ENCODE peak calls at places on chromosome X, in ten cellular contexts. M is HepG2, Z is suprapubic skin, J is B cell, Q is choroid plexus epithelial cell, T is tibial artery, L is right lobe of liver, N is fibroblast of the aortic adventitia, D is heart left ventricle, P is lung. U is an unnamed sample.

GRCh38 chrX:42678133-42678532 is 99.8 kb downstream of the PPP1R2C start:
- DNase-seq in M (no peak), Z (no peak), J (no peak), Q (peak), T (no peak), L (no peak), N (peak), D (peak), P (no peak), U (no peak)

GRCh38 chrX:78104447-78105176 is 564 bp downstream of the PGK1 start:
- DNase-seq in M (peak), Z (peak), J (peak), Q (peak), T (peak), L (peak), N (peak), D (peak), P (peak), U (peak)

GRCh38 chrX:23436875-23437274 is 102.2 kb downstream of the PTCHD1 start:
- DNase-seq in M (no peak), Z (no peak), J (no peak), Q (no peak), T (no peak), L (no peak), N (no peak), D (no peak), P (no peak), U (no peak)

GRCh38 chrX:130285710-130286109 is 17.0 kb upstream of the ZNF280C start:
- DNase-seq in M (no peak), Z (no peak), J (no peak), Q (no peak), T (no peak), L (no peak), N (no peak), D (no peak), P (no peak), U (no peak)

GRCh38 chrX:17038681-17039161 is 92.3 kb downstream of the REPS2 start:
- DNase-seq in M (no peak), Z (no peak), J (no peak), Q (peak), T (no peak), L (no peak), N (peak), D (no peak), P (no peak), U (no peak)

GRCh38 chrX:38694394-38694793 is 106.9 kb upstream of the MID1IP1 start:
- DNase-seq in M (no peak), Z (no peak), J (no peak), Q (no peak), T (no peak), L (no peak), N (no peak), D (no peak), P (no peak), U (no peak)

GRCh38 chrX:109934434-109934833 is 68.5 kb upstream of the TMEM164 start:
- DNase-seq in M (no peak), Z (no peak), J (no peak), Q (peak), T (no peak), L (no peak), N (peak), D (no peak), P (no peak), U (no peak)

GRCh38 chrX:150990910-150991309 is 7.8 kb downstream of the HMGB3 start:
- DNase-seq in M (no peak), Z (no peak), J (no peak), Q (no peak), T (no peak), L (no peak), N (no peak), D (no peak), P (no peak), U (no peak)

GRCh38 chrX:15749642-15750610 is 11.9 kb downstream of the CA5B start:
- DNase-seq in M (no peak), Z (no peak), J (peak), Q (no peak), T (peak), L (no peak), N (peak), D (no peak), P (no peak), U (peak)

GRCh38 chrX:64792598-64793337 is 183.5 kb downstream of the ZC4H2 start:
- DNase-seq in M (no peak), Z (no peak), J (no peak), Q (no peak), T (no peak), L (no peak), N (no peak), D (no peak), P (no peak), U (peak)

GRCh38 chrX:115460565-115460888 is 100.4 kb upstream of the PLS3 start:
- DNase-seq in M (no peak), Z (no peak), J (no peak), Q (peak), T (no peak), L (no peak), N (no peak), D (no peak), P (no peak), U (no peak)

GRCh38 chrX:94744786-94745185 is 1070.8 kb downstream of the FAM133A start:
- DNase-seq in M (no peak), Z (no peak), J (no peak), Q (no peak), T (no peak), L (no peak), N (no peak), D (no peak), P (no peak), U (no peak)

DNA sequence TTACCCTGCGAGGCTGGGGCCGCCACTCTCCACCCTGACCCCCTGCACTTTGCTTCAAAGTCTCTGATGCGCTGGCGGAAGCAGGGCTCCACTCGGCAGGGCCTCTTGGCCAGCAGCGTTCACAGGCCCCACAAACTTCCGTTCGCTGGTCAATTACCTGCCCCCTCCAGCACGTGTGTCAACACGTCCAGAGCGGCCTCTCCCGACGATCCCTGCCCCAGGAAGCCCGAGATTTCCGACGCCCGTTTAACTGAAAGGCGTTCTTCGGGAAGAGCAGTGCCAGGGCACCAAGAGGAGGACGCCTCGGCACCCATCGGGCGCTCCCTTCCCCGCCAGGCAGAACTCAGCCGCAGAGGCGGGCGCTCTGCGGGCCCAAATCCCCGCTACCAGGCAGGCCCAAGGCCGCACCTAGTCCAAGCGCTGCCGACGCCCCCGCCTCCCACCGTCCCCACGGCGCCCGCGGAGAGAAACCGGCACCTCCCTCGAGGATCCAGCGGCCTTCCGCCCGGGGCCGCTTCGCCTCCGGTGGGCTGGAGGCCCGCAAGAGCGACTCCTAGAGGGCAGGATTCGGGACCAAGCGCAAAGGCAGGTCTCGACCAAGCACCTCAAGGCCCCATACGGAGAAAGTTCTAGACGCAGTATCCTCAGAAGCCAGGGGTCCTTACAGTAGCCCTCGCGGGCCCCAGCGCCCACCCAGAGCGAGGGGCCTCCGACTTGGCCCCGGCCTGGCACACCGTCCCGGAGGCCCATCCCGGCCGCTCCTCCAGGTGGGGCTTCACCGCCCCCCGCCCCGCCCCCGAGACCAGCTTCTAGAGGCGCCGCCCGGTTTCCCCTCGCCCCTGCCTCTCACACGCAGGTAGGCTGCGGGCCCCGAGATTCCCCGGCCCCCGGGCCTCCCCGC is 586 bp downstream of the BCAP31 start:
- DNase-seq in M (peak), Z (no peak), J (peak), Q (peak), T (no peak), L (peak), N (peak), D (no peak), P (peak), U (peak)
- TF ChIP-seq CTCF in M (no peak), Z (no peak), J (peak), Q (peak), T (peak), L (no peak), N (peak), D (no peak), P (no peak), U (no peak)

GRCh38 chrX:8967471-8967870 is 66.5 kb downstream of the FAM9B start:
- DNase-seq in M (no peak), Z (no peak), J (no peak), Q (no peak), T (no peak), L (no peak), N (no peak), D (no peak), P (no peak), U (no peak)

DNA sequence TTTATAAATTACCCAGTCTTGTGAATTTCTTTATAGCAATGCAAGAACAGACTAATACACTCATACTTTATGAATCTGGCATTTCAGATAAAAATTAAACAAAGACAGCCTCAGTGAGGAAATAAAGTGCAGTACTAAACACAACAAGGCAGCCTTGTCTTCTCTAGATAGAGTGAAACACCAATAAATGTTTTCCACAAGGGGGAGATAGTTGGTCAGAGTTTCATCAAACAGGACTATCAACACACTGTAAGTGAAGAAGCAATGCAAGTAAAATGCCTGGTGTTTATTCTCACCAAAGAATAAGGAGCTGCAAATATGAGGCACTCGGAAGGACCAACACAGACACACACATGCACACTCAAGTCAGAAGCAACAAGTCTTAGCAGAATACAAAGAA is 62.8 kb downstream of the FAM9B start:
- DNase-seq in M (peak), Z (no peak), J (no peak), Q (peak), T (no peak), L (no peak), N (peak), D (no peak), P (no peak), U (no peak)
- TF ChIP-seq CTCF in M (peak), Z (no peak), J (peak), Q (peak), T (peak), L (peak), N (peak), D (peak), P (peak), U (peak)

DNA sequence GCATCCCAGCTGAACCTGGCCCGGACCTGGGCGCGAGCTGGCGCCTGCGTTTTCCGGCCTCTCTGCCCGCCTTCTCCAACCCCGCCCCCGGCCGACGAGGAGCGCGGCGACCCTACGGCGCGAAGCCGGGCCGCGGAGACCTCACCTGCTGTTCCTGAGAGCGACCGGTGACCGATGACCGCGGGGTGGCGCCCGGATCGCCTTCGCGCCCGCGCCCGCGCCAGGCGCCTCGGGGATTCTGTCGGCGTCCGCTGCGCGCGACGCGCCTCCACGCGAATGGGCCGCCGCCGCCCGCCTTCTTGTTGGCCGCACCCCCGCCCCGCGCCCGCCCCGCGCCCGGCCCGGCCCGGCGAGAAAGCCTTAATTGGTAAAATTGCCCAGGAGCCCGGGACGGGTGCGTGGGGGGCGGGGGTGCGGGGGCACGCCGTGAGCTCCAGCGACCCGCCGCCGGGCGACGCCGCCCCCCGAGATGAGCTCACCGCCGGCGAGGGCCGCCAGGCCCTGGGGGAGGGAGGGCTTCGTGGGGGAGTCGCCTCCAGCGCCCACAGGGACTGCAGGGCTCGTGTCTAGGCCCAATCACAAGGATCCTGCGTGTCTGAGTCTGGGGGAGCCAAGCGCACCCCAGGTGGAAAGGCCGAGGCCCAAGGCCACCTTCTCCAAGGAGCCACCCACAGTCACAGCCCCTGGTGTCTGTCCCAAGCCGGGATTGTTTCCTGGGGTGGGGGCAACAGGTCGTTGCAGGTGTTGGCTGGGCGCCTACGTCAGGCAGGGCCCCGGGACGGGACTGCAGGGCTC is at the start of gene FLNA:
- DNase-seq in M (no peak), Z (no peak), J (peak), Q (no peak), T (peak), L (no peak), N (no peak), D (no peak), P (no peak), U (peak)
- TF ChIP-seq CTCF in M (peak), Z (no peak), J (no peak), Q (no peak), T (no peak), L (no peak), N (no peak), D (peak), P (no peak), U (no peak)

GRCh38 chrX:46569621-46570020 is 3.9 kb upstream of the CHST7 start:
- DNase-seq in M (no peak), Z (no peak), J (no peak), Q (no peak), T (no peak), L (no peak), N (no peak), D (peak), P (no peak), U (no peak)
- TF ChIP-seq CTCF in M (no peak), Z (no peak), J (no peak), Q (no peak), T (no peak), L (no peak), N (no peak), D (no peak), P (no peak), U (no peak)

DNA sequence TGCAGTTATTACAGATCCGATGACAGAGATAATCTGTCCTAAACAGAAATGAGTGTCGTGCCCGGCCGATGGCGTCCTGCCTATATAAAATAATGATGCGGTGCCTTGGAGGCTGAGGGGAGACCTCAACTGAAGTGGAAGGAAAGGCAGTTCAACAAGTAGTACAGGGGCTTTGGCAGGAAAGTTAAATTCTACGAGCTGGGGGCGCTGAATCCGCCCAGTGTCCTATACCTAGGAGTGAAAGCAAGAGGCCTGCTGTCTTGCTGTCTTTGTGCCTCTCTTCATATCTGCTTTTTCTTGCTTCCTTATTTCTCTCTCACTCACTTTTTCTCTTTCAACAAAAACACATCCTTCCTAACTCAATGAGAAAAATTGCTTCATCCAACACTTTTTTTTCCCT is 82.2 kb upstream of the PRPS2 start:
- DNase-seq in M (no peak), Z (no peak), J (no peak), Q (peak), T (no peak), L (no peak), N (no peak), D (no peak), P (no peak), U (peak)
- TF ChIP-seq CTCF in M (no peak), Z (no peak), J (no peak), Q (peak), T (no peak), L (no peak), N (no peak), D (no peak), P (no peak), U (peak)

DNA sequence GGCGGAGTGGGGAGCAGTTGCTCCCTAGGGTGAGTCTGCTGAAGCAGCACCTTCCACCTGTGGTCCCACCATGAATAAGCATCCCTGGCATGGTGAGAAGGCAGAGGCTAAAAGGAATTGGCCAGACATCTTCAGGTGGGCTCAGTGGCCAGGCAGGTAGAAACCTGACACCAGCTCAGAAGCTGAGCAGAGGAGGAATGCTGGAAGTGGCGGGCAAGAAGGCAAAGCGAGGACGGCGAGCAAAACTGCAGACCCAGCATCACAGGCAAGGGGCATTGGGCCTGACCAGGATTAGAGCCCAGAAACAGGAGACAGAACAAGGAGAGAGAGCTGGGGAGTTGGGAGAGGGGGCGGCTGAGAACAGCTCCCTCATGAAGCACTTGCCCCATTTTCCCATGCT is 25.3 kb downstream of the TSC22D3 start:
- DNase-seq in M (no peak), Z (no peak), J (no peak), Q (no peak), T (no peak), L (no peak), N (no peak), D (no peak), P (no peak), U (no peak)
- TF ChIP-seq CTCF in M (no peak), Z (no peak), J (no peak), Q (no peak), T (no peak), L (no peak), N (no peak), D (no peak), P (no peak), U (no peak)

GRCh38 chrX:22037225-22037624 is 5.1 kb downstream of the PHEX start:
- DNase-seq in M (no peak), Z (no peak), J (no peak), Q (no peak), T (no peak), L (no peak), N (no peak), D (no peak), P (no peak), U (no peak)

GRCh38 chrX:22033818-22034217 is 1.7 kb downstream of the PHEX start:
- DNase-seq in M (no peak), Z (no peak), J (no peak), Q (no peak), T (no peak), L (no peak), N (no peak), D (no peak), P (no peak), U (no peak)

GRCh38 chrX:22037911-22038537 is 5.9 kb downstream of the PHEX start:
- DNase-seq in M (no peak), Z (no peak), J (no peak), Q (no peak), T (no peak), L (no peak), N (no peak), D (no peak), P (no peak), U (peak)

GRCh38 chrX:22032084-22032483 is at the start of gene PHEX:
- DNase-seq in M (no peak), Z (no peak), J (no peak), Q (no peak), T (no peak), L (no peak), N (no peak), D (no peak), P (no peak), U (no peak)
- TF ChIP-seq CTCF in M (no peak), Z (no peak), J (no peak), Q (no peak), T (no peak), L (no peak), N (no peak), D (no peak), P (no peak), U (no peak)